ENCODE peak calls at places on chromosomes 16 and 17, in six cellular contexts. One of them, this sample, is unnamed. For H3K4me1, the result is how much of the 10 kb centered on the place peaks cover.

GRCh38 chr16:75273054-75273925 is 21.9 kb upstream of the BCAR1 start:
- DNase-seq in fibroblast of lung: peak
- DNase-seq in PC-3: peak
- DNase-seq in HCT116: no peak
- DNase-seq in endothelial cell of umbilical vein: peak
- DNase-seq in neural progenitor cell: no peak
- DNase-seq in this sample: no peak

GRCh38 chr17:73068322-73069153 is 23.9 kb downstream of the SLC39A11 start:
- DNase-seq in fibroblast of lung: peak
- DNase-seq in PC-3: peak
- DNase-seq in HCT116: no peak
- DNase-seq in endothelial cell of umbilical vein: peak
- DNase-seq in neural progenitor cell: no peak
- DNase-seq in this sample: no peak

GRCh38 chr17:34486781-34487180 is 92.6 kb upstream of the TMEM132E start:
- DNase-seq in fibroblast of lung: no peak
- DNase-seq in PC-3: no peak
- DNase-seq in HCT116: no peak
- DNase-seq in endothelial cell of umbilical vein: no peak
- DNase-seq in neural progenitor cell: no peak
- DNase-seq in this sample: no peak

GRCh38 chr16:20393801-20394637 is 10.5 kb downstream of the PDILT start:
- DNase-seq in fibroblast of lung: no peak
- DNase-seq in PC-3: no peak
- DNase-seq in HCT116: no peak
- DNase-seq in endothelial cell of umbilical vein: peak
- DNase-seq in neural progenitor cell: no peak
- DNase-seq in this sample: no peak

GRCh38 chr17:78831688-78832540 is 8.7 kb downstream of the USP36 start:
- DNase-seq in fibroblast of lung: no peak
- DNase-seq in PC-3: no peak
- DNase-seq in HCT116: no peak
- DNase-seq in endothelial cell of umbilical vein: no peak
- DNase-seq in neural progenitor cell: no peak
- DNase-seq in this sample: no peak

GRCh38 chr17:76726231-76726765 is at the start of gene JMJD6:
- DNase-seq in fibroblast of lung: peak
- DNase-seq in PC-3: peak
- DNase-seq in HCT116: peak
- DNase-seq in endothelial cell of umbilical vein: peak
- DNase-seq in neural progenitor cell: peak
- DNase-seq in this sample: peak

GRCh38 chr16:9610727-9611126 is 519.3 kb downstream of the HAPSTR1 start:
- DNase-seq in fibroblast of lung: no peak
- DNase-seq in PC-3: no peak
- DNase-seq in HCT116: no peak
- DNase-seq in endothelial cell of umbilical vein: no peak
- DNase-seq in neural progenitor cell: no peak
- DNase-seq in this sample: no peak

GRCh38 chr17:66415366-66416206 is 113.2 kb downstream of the PRKCA start:
- DNase-seq in fibroblast of lung: no peak
- DNase-seq in PC-3: no peak
- DNase-seq in HCT116: no peak
- DNase-seq in endothelial cell of umbilical vein: no peak
- DNase-seq in neural progenitor cell: no peak
- DNase-seq in this sample: no peak

GRCh38 chr17:80987941-80988461 is 3.6 kb upstream of the CHMP6 start:
- DNase-seq in fibroblast of lung: no peak
- DNase-seq in PC-3: no peak
- DNase-seq in HCT116: no peak
- DNase-seq in endothelial cell of umbilical vein: no peak
- DNase-seq in neural progenitor cell: no peak
- DNase-seq in this sample: no peak

GRCh38 chr16:12425134-12425941 is 378.3 kb downstream of the CPPED1 start:
- DNase-seq in fibroblast of lung: no peak
- DNase-seq in PC-3: no peak
- DNase-seq in HCT116: no peak
- DNase-seq in endothelial cell of umbilical vein: no peak
- DNase-seq in neural progenitor cell: peak
- DNase-seq in this sample: no peak

GRCh38 chr16:29804455-29805231 is 1.7 kb upstream of the MAZ start:
- DNase-seq in fibroblast of lung: peak
- DNase-seq in PC-3: no peak
- DNase-seq in HCT116: no peak
- DNase-seq in endothelial cell of umbilical vein: peak
- DNase-seq in neural progenitor cell: peak
- DNase-seq in this sample: no peak

GRCh38 chr17:39701784-39702422 is 2.0 kb downstream of the ERBB2 start:
- DNase-seq in fibroblast of lung: no peak
- DNase-seq in PC-3: peak
- DNase-seq in HCT116: no peak
- DNase-seq in endothelial cell of umbilical vein: no peak
- DNase-seq in neural progenitor cell: peak
- DNase-seq in this sample: no peak

GRCh38 chr17:39700148-39700987 is 504 bp downstream of the ERBB2 start:
- DNase-seq in fibroblast of lung: peak
- DNase-seq in PC-3: no peak
- DNase-seq in HCT116: no peak
- DNase-seq in endothelial cell of umbilical vein: peak
- DNase-seq in neural progenitor cell: peak
- DNase-seq in this sample: no peak

GRCh38 chr17:39702901-39703893 is 3.3 kb downstream of the ERBB2 start:
- DNase-seq in fibroblast of lung: no peak
- DNase-seq in PC-3: peak
- DNase-seq in HCT116: no peak
- DNase-seq in endothelial cell of umbilical vein: no peak
- DNase-seq in neural progenitor cell: peak
- DNase-seq in this sample: no peak

GRCh38 chr17:39699818-39700147 is at the start of gene ERBB2:
- DNase-seq in fibroblast of lung: peak
- DNase-seq in PC-3: peak
- DNase-seq in HCT116: peak
- DNase-seq in endothelial cell of umbilical vein: peak
- DNase-seq in neural progenitor cell: peak
- DNase-seq in this sample: no peak

DNA sequence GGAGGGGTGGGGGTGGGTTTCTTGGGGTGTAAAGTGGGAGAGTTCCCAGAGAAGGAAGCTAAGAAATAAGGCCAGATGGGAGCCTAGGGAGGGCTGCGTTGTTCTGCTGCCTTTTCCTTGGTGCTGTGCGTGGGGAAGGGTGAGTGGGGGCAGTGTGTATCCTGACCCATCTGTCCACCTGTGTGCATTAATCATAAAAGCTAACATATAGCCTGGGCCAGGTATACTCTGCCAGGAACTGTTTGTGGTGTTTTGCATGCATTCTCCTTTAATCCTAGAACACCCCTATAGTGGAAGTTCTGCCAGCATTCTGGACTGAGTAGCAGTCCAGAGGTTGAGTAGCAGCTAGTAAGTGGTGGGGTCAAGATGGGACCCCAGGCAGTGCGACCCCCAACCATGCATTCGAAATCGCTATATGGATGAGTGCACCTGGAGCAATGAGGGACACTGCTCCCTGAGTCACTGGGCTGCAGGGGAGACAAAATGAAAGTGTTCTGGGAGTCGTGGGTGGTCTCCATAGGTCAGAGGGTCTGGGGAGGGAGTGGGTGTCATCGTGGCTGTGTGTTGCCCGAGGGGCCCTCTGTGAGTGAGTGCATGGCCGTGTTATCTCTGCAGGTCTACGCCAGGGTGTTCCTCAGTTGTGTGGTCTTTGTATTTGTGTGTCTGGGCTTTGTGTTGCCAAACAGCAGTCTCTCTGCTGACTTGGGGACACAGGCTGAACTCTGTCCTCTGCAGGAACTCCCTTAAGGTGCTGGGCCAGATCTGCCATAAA is 1.3 kb downstream of the ERBB2 start:
- DNase-seq in fibroblast of lung: no peak
- DNase-seq in PC-3: peak
- DNase-seq in HCT116: no peak
- DNase-seq in endothelial cell of umbilical vein: no peak
- DNase-seq in neural progenitor cell: peak
- DNase-seq in this sample: no peak
- H3K9ac ChIP-seq in fibroblast of lung: peak
- H3K9ac ChIP-seq in PC-3: peak
- H3K9ac ChIP-seq in HCT116: peak
- H3K9ac ChIP-seq in endothelial cell of umbilical vein: no peak
- H3K9ac ChIP-seq in neural progenitor cell: peak
- H3K9ac ChIP-seq in this sample: no peak

DNA sequence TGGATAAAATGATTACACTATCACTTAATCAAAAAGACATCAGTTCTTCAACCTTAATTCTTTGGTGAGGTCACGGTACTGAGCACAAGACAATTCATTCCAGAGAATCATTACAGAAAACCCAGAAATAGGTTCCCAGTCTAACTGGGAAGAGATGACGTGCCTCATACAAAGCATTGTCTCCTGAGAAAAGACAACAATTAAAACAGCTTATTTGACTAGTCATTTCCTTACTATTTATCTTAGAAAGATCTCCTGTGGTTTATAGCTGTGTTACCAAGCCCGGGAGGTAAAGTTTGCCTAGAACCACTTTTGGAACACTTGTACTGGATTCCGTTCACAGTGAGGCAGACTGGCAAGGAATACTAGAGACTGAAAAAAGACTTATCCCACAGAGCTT is 5.1 kb downstream of the PHF12 start:
- DNase-seq in fibroblast of lung: no peak
- DNase-seq in PC-3: peak
- DNase-seq in HCT116: no peak
- DNase-seq in endothelial cell of umbilical vein: peak
- DNase-seq in neural progenitor cell: no peak
- DNase-seq in this sample: no peak
- H3K4me3 ChIP-seq in fibroblast of lung: no peak
- H3K4me3 ChIP-seq in PC-3: peak
- H3K4me3 ChIP-seq in HCT116: no peak
- H3K4me3 ChIP-seq in endothelial cell of umbilical vein: no peak
- H3K4me3 ChIP-seq in neural progenitor cell: no peak
- H3K4me3 ChIP-seq in this sample: no peak

GRCh38 chr16:70417661-70418060 is 21.2 kb downstream of the ST3GAL2 start:
- DNase-seq in fibroblast of lung: no peak
- DNase-seq in PC-3: no peak
- DNase-seq in HCT116: no peak
- DNase-seq in endothelial cell of umbilical vein: no peak
- DNase-seq in neural progenitor cell: no peak
- DNase-seq in this sample: no peak

GRCh38 chr16:70418993-70419318 is 19.9 kb downstream of the ST3GAL2 start:
- DNase-seq in fibroblast of lung: no peak
- DNase-seq in PC-3: no peak
- DNase-seq in HCT116: no peak
- DNase-seq in endothelial cell of umbilical vein: no peak
- DNase-seq in neural progenitor cell: no peak
- DNase-seq in this sample: no peak

GRCh38 chr16:70416748-70417616 is 21.9 kb downstream of the ST3GAL2 start:
- DNase-seq in fibroblast of lung: no peak
- DNase-seq in PC-3: no peak
- DNase-seq in HCT116: no peak
- DNase-seq in endothelial cell of umbilical vein: no peak
- DNase-seq in neural progenitor cell: no peak
- DNase-seq in this sample: no peak

GRCh38 chr16:70419384-70420327 is 19.2 kb downstream of the ST3GAL2 start:
- DNase-seq in fibroblast of lung: no peak
- DNase-seq in PC-3: no peak
- DNase-seq in HCT116: no peak
- DNase-seq in endothelial cell of umbilical vein: no peak
- DNase-seq in neural progenitor cell: no peak
- DNase-seq in this sample: no peak

DNA sequence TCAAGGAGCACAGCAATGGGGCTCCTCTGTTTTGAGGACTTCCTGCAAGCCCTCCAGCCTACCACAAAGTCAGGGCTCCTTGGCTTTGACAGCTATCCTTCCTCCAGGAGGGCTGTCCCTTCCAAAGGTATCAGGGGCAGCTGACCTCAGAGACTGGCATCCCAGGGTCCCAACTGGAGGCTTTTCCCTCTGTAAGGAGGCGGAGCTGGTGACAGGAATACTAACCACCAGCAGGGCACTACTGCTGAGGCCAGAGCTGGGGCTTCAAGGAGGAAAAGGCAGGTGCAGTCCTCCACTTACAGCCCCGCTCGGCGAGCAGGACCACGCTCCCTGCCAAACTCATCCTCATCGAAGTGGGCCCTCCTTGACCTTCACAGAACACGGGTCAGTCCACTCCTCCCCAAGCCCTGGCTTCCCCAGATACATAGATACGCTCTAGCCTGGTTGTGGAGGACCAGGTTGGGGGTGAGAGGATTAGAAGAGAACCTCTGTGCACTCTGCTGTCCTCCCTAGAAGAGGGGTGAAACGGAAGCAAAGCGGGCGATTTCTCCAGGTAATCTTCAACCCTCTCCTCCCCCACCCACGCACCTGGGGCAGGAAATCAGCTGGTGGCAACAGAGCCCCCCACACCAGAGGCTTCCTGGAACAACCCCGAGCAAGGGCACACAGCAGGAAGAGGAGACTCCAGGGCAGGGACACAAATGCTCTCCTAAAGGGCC is 20.5 kb downstream of the ST3GAL2 start:
- DNase-seq in fibroblast of lung: no peak
- DNase-seq in PC-3: no peak
- DNase-seq in HCT116: no peak
- DNase-seq in endothelial cell of umbilical vein: no peak
- DNase-seq in neural progenitor cell: no peak
- DNase-seq in this sample: no peak
- H3K4me1 ChIP-seq in fibroblast of lung: under half
- H3K4me1 ChIP-seq in PC-3: under half
- H3K4me1 ChIP-seq in HCT116: under half
- H3K4me1 ChIP-seq in endothelial cell of umbilical vein: under half
- H3K4me1 ChIP-seq in neural progenitor cell: under half
- H3K4me1 ChIP-seq in this sample: under half

GRCh38 chr16:89114159-89114981 is 20.7 kb downstream of the ACSF3 start:
- DNase-seq in fibroblast of lung: no peak
- DNase-seq in PC-3: no peak
- DNase-seq in HCT116: no peak
- DNase-seq in endothelial cell of umbilical vein: no peak
- DNase-seq in neural progenitor cell: peak
- DNase-seq in this sample: no peak
- H3K9ac ChIP-seq in fibroblast of lung: no peak
- H3K9ac ChIP-seq in PC-3: no peak
- H3K9ac ChIP-seq in HCT116: no peak
- H3K9ac ChIP-seq in endothelial cell of umbilical vein: no peak
- H3K9ac ChIP-seq in neural progenitor cell: no peak
- H3K9ac ChIP-seq in this sample: no peak

GRCh38 chr17:60142872-60143499 is 6.8 kb upstream of the CA4 start:
- DNase-seq in fibroblast of lung: peak
- DNase-seq in PC-3: peak
- DNase-seq in HCT116: peak
- DNase-seq in endothelial cell of umbilical vein: peak
- DNase-seq in neural progenitor cell: peak
- DNase-seq in this sample: peak
- H3K4me3 ChIP-seq in fibroblast of lung: no peak
- H3K4me3 ChIP-seq in PC-3: peak
- H3K4me3 ChIP-seq in HCT116: peak
- H3K4me3 ChIP-seq in endothelial cell of umbilical vein: no peak
- H3K4me3 ChIP-seq in neural progenitor cell: peak
- H3K4me3 ChIP-seq in this sample: no peak